ENCODE peak calls at places on chromosomes 11 and 22, in eight cellular contexts. U, R, S, L, I, E, Z and A are unnamed samples.

GRCh38 chr11:9815486-9816136 is 151.7 kb downstream of the SWAP70 start:
- DNase-seq in E (no peak), U (peak; percentile 54), Z (peak; percentile 87), S (no peak), I (peak; percentile 41), R (peak; percentile 50), L (peak; percentile 81), A (no peak)

GRCh38 chr22:17829691-17830040 is 55.4 kb upstream of the BID start:
- DNase-seq in S (no peak), Z (peak; percentile 22), I (no peak), R (no peak), U (no peak), L (no peak), E (no peak), A (no peak)

GRCh38 chr11:10674440-10674855 is 19.1 kb downstream of the IRAG1 start:
- DNase-seq in L (no peak), R (no peak), I (no peak), S (no peak), U (no peak), E (no peak), Z (no peak), A (no peak)

GRCh38 chr11:65445604-65446445 is 23.2 kb downstream of the NEAT1 start:
- DNase-seq in U (no peak), L (peak; percentile 38), I (no peak), E (peak; percentile 77), R (peak; percentile 61), Z (peak; percentile 37), S (peak; percentile 34), A (no peak)

GRCh38 chr11:91104237-91104636 is 881.4 kb upstream of the CHORDC1 start:
- DNase-seq in E (no peak), S (no peak), U (peak; percentile 49), L (peak; percentile 59), I (peak; percentile 2), R (peak; percentile 61), Z (peak; percentile 80), A (no peak)

GRCh38 chr11:101127348-101127698 is 2.3 kb downstream of the PGR start:
- DNase-seq in L (no peak), U (no peak), I (no peak), S (no peak), R (no peak), E (peak; percentile 77), Z (no peak), A (no peak)

GRCh38 chr11:90855531-90855930 is 632.7 kb upstream of the CHORDC1 start:
- DNase-seq in I (no peak), E (no peak), L (no peak), Z (no peak), R (no peak), S (no peak), U (no peak), A (no peak)

GRCh38 chr22:38924197-38924952 is 33.0 kb upstream of the APOBEC3A start:
- DNase-seq in U (peak; percentile 75), Z (peak; percentile 90), R (peak; percentile 90), E (no peak), S (peak; percentile 94), L (peak; percentile 94), I (peak; percentile 79), A (no peak)

GRCh38 chr11:94873910-94874575 is 99.3 kb downstream of the CWC15 start:
- DNase-seq in E (no peak), L (peak; percentile 29), R (no peak), Z (no peak), S (no peak), U (no peak), I (no peak), A (no peak)
- TF ChIP-seq CTCF in E (no peak), L (no peak), R (no peak), Z (no peak), S (no peak), U (no peak), I (no peak), A (no peak)

GRCh38 chr22:27747396-27748256 is 53.9 kb downstream of the MN1 start:
- DNase-seq in S (no peak), I (no peak), Z (no peak), E (no peak), U (no peak), L (no peak), R (peak; percentile 60), A (no peak)
- TF ChIP-seq CTCF in S (no peak), I (peak; percentile 31), Z (peak; percentile 19), E (no peak), U (peak; percentile 10), L (peak; percentile 17), R (peak; percentile 42), A (no peak)

DNA sequence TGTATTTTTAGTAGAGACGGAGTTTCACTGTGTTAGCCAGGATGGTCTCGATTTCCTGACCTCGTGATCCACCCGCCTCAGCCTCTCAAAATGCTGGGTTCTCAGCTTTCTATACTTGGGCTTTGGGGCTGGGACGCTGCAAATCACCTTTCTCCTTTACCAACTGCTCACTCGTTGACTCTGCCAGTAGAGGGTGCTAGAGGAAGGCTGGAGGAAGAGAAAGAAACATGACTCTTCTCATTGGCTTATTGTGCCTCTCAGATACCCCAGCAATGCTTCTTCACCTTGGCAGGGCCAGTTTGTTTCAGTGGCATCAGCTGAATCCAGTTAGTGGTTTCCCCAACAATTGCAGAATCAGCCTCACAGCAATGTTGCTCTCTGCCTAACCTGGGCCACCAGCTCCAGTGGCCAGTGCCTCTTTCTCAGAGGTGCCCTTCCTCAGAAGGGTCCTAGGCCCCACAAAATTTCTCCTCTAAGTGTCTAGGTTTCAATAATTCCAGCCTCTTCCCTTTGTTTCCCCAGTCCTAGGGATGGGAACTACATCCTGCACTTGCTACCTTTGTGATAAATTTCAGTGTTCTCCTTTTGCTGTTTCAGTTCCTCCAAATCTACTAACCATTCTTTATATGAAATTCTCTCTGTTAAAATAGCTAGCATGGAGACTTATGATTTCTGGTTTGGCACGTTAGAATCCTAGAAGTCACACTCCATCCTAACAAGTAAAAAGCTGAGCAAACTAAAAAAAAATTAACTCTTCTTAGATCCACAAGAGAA is 71.5 kb upstream of the VSTM5 start:
- DNase-seq in E (no peak), U (peak; percentile 51), S (peak; percentile 48), Z (peak; percentile 72), I (no peak), L (peak; percentile 66), R (peak; percentile 79), A (no peak)
- TF ChIP-seq CTCF in E (peak; percentile 51), U (peak; percentile 44), S (peak; percentile 32), Z (peak; percentile 83), I (peak; percentile 76), L (peak; percentile 92), R (peak; percentile 89), A (no peak)

GRCh38 chr11:87463486-87464102 is 425.9 kb downstream of the TMEM135 start:
- DNase-seq in L (peak; percentile 13), U (peak; percentile 51), S (no peak), I (no peak), Z (peak; percentile 36), E (no peak), R (peak; percentile 5), A (no peak)
- TF ChIP-seq CTCF in L (no peak), U (no peak), S (no peak), I (peak; percentile 46), Z (peak; percentile 47), E (peak; percentile 21), R (peak; percentile 12), A (no peak)

DNA sequence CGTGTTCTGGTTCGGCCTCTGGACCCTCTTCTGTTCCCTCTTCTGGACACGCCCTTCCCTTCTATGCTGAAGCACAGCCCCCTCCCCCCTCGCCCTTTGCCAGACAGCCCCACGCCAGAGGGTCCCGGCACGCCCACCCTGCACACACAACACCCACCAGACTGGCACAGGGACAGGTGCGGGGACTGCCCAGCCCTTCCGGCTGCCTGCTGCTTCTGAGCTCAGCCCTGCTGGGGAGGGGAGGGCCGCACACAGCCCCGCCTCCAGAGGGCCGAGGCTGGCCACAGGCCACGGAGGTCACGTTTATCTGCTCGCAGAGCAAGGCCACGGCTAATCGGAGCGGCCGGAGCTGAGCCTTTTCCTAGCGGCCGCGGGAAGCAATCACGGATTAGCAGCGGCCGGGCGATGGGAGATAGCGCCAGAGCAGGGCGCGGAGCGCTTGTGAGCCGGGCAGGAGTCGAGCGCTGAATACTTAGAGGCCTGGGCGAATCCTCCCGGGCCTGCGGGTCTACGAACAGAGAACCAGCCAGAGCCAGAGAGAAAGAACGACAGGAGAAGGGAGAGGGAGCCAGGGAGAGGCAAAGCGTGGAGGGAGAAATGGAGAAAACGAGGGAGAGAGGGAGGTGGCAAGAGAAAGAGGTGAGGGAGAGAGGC is 21.5 kb downstream of the OTUB1 start:
- DNase-seq in I (no peak), E (peak; percentile 92), Z (no peak), U (peak; percentile 86), L (no peak), S (peak; percentile 91), R (peak; percentile 30), A (no peak)
- TF ChIP-seq CTCF in I (peak; percentile 12), E (no peak), Z (no peak), U (no peak), L (peak; percentile 13), S (peak; percentile 33), R (peak; percentile 11), A (no peak)

GRCh38 chr22:46296257-46297150 is at the start of gene GTSE1:
- DNase-seq in S (peak; percentile 99), I (peak; percentile 86), E (peak; percentile 100), U (peak; percentile 95), Z (peak; percentile 96), L (peak; percentile 98), R (peak; percentile 98), A (peak; percentile 87)
- TF ChIP-seq CTCF in S (peak; percentile 20), I (no peak), E (no peak), U (no peak), Z (peak; percentile 32), L (no peak), R (no peak), A (no peak)

DNA sequence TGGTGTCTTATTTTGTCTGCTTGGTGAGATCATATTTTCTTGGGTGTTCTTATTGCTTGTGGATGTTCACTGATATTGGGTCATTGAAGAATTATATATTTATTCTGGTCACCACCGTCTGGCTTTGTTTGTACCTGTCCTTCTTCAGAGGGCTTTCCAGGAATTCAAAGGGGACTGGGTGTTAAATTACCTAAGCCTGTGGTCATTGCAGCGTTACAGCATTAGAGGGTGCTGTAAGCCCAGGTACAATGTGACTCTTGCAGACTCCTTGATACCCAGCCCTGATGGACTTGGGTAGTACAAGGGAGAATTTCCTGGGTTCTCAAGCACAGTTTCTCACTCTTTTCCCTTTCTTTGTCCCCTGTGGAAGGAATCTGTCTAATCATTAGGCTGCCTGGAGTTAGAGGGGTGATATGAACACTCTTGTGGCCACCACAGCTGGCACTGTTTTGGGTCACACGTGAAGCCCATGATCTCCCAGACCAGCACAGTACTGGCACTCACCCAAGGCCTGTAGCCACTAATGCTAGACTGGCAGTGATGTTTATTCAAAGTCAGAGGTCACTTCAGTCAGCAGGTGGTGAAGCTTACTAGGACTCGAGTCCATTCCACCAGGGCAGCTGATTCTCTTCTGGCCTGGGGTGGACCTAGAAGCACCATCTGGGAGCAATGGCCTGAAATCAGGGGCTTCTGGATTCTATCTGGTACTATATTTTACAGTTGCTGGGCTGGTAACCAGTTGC is 56.1 kb upstream of the NARS2 start:
- DNase-seq in E (no peak), Z (no peak), R (no peak), I (no peak), S (no peak), U (no peak), L (no peak), A (no peak)
- TF ChIP-seq CTCF in E (no peak), Z (no peak), R (no peak), I (no peak), S (no peak), U (no peak), L (no peak), A (no peak)

GRCh38 chr11:75510626-75511025 is 15.1 kb downstream of the GDPD5 start:
- DNase-seq in R (no peak), S (no peak), L (no peak), U (no peak), Z (no peak), I (no peak), E (no peak), A (no peak)
- TF ChIP-seq CTCF in R (no peak), S (no peak), L (no peak), U (no peak), Z (no peak), I (no peak), E (no peak), A (no peak)